ENCODE peak calls at places on chromosome 22, in four cellular contexts. One of them, this sample, is unnamed.

GRCh38 chr22:42942351-42942750 is 72.6 kb downstream of the PACSIN2 start:
- DNase-seq in neuronal stem cell: no peak
- DNase-seq in Peyer's patch: no peak
- DNase-seq in OCI-LY7: no peak
- DNase-seq in this sample: no peak

GRCh38 chr22:30253205-30253852 is 6.8 kb upstream of the LIF start:
- DNase-seq in neuronal stem cell: no peak
- DNase-seq in Peyer's patch: no peak
- DNase-seq in OCI-LY7: no peak
- DNase-seq in this sample: peak; percentile 76

GRCh38 chr22:19959043-19959586 is 17.5 kb upstream of the TXNRD2 start:
- DNase-seq in neuronal stem cell: peak; percentile 96
- DNase-seq in Peyer's patch: peak; percentile 30
- DNase-seq in OCI-LY7: no peak
- DNase-seq in this sample: peak; percentile 87

GRCh38 chr22:19874307-19875060 is 19.8 kb upstream of the GNB1L start:
- DNase-seq in neuronal stem cell: peak; percentile 64
- DNase-seq in Peyer's patch: no peak
- DNase-seq in OCI-LY7: no peak
- DNase-seq in this sample: peak; percentile 60

GRCh38 chr22:24589518-24590030 is 3.3 kb downstream of the LRRC75B start:
- DNase-seq in neuronal stem cell: no peak
- DNase-seq in Peyer's patch: no peak
- DNase-seq in OCI-LY7: no peak
- DNase-seq in this sample: no peak

GRCh38 chr22:20569059-20570058 is 61.9 kb downstream of the MED15 start:
- DNase-seq in neuronal stem cell: no peak
- DNase-seq in Peyer's patch: peak; percentile 81
- DNase-seq in OCI-LY7: no peak
- DNase-seq in this sample: no peak

GRCh38 chr22:49923445-49923844 is 5.0 kb downstream of the CRELD2 start:
- DNase-seq in neuronal stem cell: no peak
- DNase-seq in Peyer's patch: no peak
- DNase-seq in OCI-LY7: no peak
- DNase-seq in this sample: no peak

GRCh38 chr22:17412232-17412631 is 43.0 kb downstream of the CECR2 start:
- DNase-seq in neuronal stem cell: no peak
- DNase-seq in Peyer's patch: no peak
- DNase-seq in OCI-LY7: no peak
- DNase-seq in this sample: no peak

GRCh38 chr22:28027453-28028448 is 108.7 kb upstream of the PITPNB start:
- DNase-seq in neuronal stem cell: no peak
- DNase-seq in Peyer's patch: no peak
- DNase-seq in OCI-LY7: no peak
- DNase-seq in this sample: peak; percentile 18

GRCh38 chr22:41919357-41920224 is 4.7 kb upstream of the SHISA8 start:
- DNase-seq in neuronal stem cell: no peak
- DNase-seq in Peyer's patch: peak; percentile 94
- DNase-seq in OCI-LY7: peak; percentile 84
- DNase-seq in this sample: peak; percentile 84

GRCh38 chr22:47629791-47630655 is 867.6 kb downstream of the TBC1D22A start:
- DNase-seq in neuronal stem cell: no peak
- DNase-seq in Peyer's patch: peak; percentile 1
- DNase-seq in OCI-LY7: no peak
- DNase-seq in this sample: no peak

GRCh38 chr22:49517211-49517610 is 310.5 kb downstream of the BRD1 start:
- DNase-seq in neuronal stem cell: no peak
- DNase-seq in Peyer's patch: no peak
- DNase-seq in OCI-LY7: no peak
- DNase-seq in this sample: no peak

GRCh38 chr22:49201046-49201970 is 626.4 kb downstream of the BRD1 start:
- DNase-seq in neuronal stem cell: no peak
- DNase-seq in Peyer's patch: no peak
- DNase-seq in OCI-LY7: no peak
- DNase-seq in this sample: no peak

GRCh38 chr22:48228468-48228867 is 1466.0 kb downstream of the TBC1D22A start:
- DNase-seq in neuronal stem cell: no peak
- DNase-seq in Peyer's patch: no peak
- DNase-seq in OCI-LY7: no peak
- DNase-seq in this sample: no peak

GRCh38 chr22:47918936-47919505 is 1156.6 kb downstream of the TBC1D22A start:
- DNase-seq in neuronal stem cell: peak; percentile 79
- DNase-seq in Peyer's patch: no peak
- DNase-seq in OCI-LY7: peak; percentile 92
- DNase-seq in this sample: no peak

GRCh38 chr22:33049125-33049729 is 9.0 kb downstream of the SYN3 start:
- DNase-seq in neuronal stem cell: peak; percentile 49
- DNase-seq in Peyer's patch: peak; percentile 56
- DNase-seq in OCI-LY7: peak; percentile 86
- DNase-seq in this sample: peak; percentile 65

GRCh38 chr22:20205464-20205963 is 54.7 kb upstream of the CCDC188 start:
- DNase-seq in neuronal stem cell: no peak
- DNase-seq in Peyer's patch: no peak
- DNase-seq in OCI-LY7: no peak
- DNase-seq in this sample: no peak

GRCh38 chr22:30198152-30198845 is 48.3 kb downstream of the LIF start:
- DNase-seq in neuronal stem cell: no peak
- DNase-seq in Peyer's patch: no peak
- DNase-seq in OCI-LY7: no peak
- DNase-seq in this sample: no peak

GRCh38 chr22:41779889-41780505 is 20.5 kb upstream of the CCDC134 start:
- DNase-seq in neuronal stem cell: no peak
- DNase-seq in Peyer's patch: no peak
- DNase-seq in OCI-LY7: no peak
- DNase-seq in this sample: no peak

GRCh38 chr22:45631839-45632238 is 39.8 kb upstream of the ATXN10 start:
- DNase-seq in neuronal stem cell: no peak
- DNase-seq in Peyer's patch: no peak
- DNase-seq in OCI-LY7: no peak
- DNase-seq in this sample: no peak

GRCh38 chr22:27720860-27721259 is 80.7 kb downstream of the MN1 start:
- DNase-seq in neuronal stem cell: no peak
- DNase-seq in Peyer's patch: no peak
- DNase-seq in OCI-LY7: no peak
- DNase-seq in this sample: no peak

GRCh38 chr22:45919504-45920286 is 57.3 kb downstream of the WNT7B start:
- DNase-seq in neuronal stem cell: no peak
- DNase-seq in Peyer's patch: no peak
- DNase-seq in OCI-LY7: no peak
- DNase-seq in this sample: no peak

GRCh38 chr22:23566716-23567475 is 13.2 kb downstream of the IGLL1 start:
- DNase-seq in neuronal stem cell: no peak
- DNase-seq in Peyer's patch: no peak
- DNase-seq in OCI-LY7: no peak
- DNase-seq in this sample: no peak

GRCh38 chr22:33553493-33553892 is 366.8 kb downstream of the LARGE1 start:
- DNase-seq in neuronal stem cell: no peak
- DNase-seq in Peyer's patch: no peak
- DNase-seq in OCI-LY7: no peak
- DNase-seq in this sample: no peak

GRCh38 chr22:35023692-35024363 is 42.1 kb upstream of the ISX start:
- DNase-seq in neuronal stem cell: peak; percentile 72
- DNase-seq in Peyer's patch: peak; percentile 25
- DNase-seq in OCI-LY7: peak; percentile 58
- DNase-seq in this sample: peak; percentile 87
- H3K4me3 ChIP-seq in neuronal stem cell: no peak overlapping the region
- H3K4me3 ChIP-seq in Peyer's patch: no peak overlapping the region
- H3K4me3 ChIP-seq in OCI-LY7: no peak overlapping the region
- H3K4me3 ChIP-seq in this sample: no peak overlapping the region

GRCh38 chr22:25956801-25957200 is 212.5 kb upstream of the SEZ6L start:
- DNase-seq in neuronal stem cell: no peak
- DNase-seq in Peyer's patch: no peak
- DNase-seq in OCI-LY7: no peak
- DNase-seq in this sample: no peak
- H3K9me3 ChIP-seq in neuronal stem cell: no peaks in the 10 kb centered on the region
- H3K9me3 ChIP-seq in Peyer's patch: no peaks in the 10 kb centered on the region
- H3K9me3 ChIP-seq in OCI-LY7: no peaks in the 10 kb centered on the region
- H3K9me3 ChIP-seq in this sample: no peaks in the 10 kb centered on the region

GRCh38 chr22:44019846-44020245 is 4.3 kb upstream of the PARVB start:
- DNase-seq in neuronal stem cell: no peak
- DNase-seq in Peyer's patch: no peak
- DNase-seq in OCI-LY7: no peak
- DNase-seq in this sample: no peak

GRCh38 chr22:44023404-44024287 is 456 bp upstream of the PARVB start:
- DNase-seq in neuronal stem cell: no peak
- DNase-seq in Peyer's patch: peak; percentile 52
- DNase-seq in OCI-LY7: no peak
- DNase-seq in this sample: peak; percentile 33

GRCh38 chr22:44018594-44018993 is 5.5 kb upstream of the PARVB start:
- DNase-seq in neuronal stem cell: no peak
- DNase-seq in Peyer's patch: no peak
- DNase-seq in OCI-LY7: no peak
- DNase-seq in this sample: no peak

GRCh38 chr22:44020981-44021380 is 3.1 kb upstream of the PARVB start:
- DNase-seq in neuronal stem cell: no peak
- DNase-seq in Peyer's patch: no peak
- DNase-seq in OCI-LY7: no peak
- DNase-seq in this sample: no peak

GRCh38 chr22:44019416-44019815 is 4.7 kb upstream of the PARVB start:
- DNase-seq in neuronal stem cell: no peak
- DNase-seq in Peyer's patch: no peak
- DNase-seq in OCI-LY7: no peak
- DNase-seq in this sample: no peak
- H3K27ac ChIP-seq in neuronal stem cell: no peak overlapping the region
- H3K27ac ChIP-seq in Peyer's patch: no peak overlapping the region
- H3K27ac ChIP-seq in OCI-LY7: no peak overlapping the region
- H3K27ac ChIP-seq in this sample: no peak overlapping the region

GRCh38 chr22:39748877-39749276 is 144.7 kb downstream of the ENTHD1 start:
- DNase-seq in neuronal stem cell: no peak
- DNase-seq in Peyer's patch: no peak
- DNase-seq in OCI-LY7: no peak
- DNase-seq in this sample: no peak
- H3K4me3 ChIP-seq in neuronal stem cell: no peak overlapping the region
- H3K4me3 ChIP-seq in Peyer's patch: no peak overlapping the region
- H3K4me3 ChIP-seq in OCI-LY7: no peak overlapping the region
- H3K4me3 ChIP-seq in this sample: no peak overlapping the region

GRCh38 chr22:37951305-37951704 is 2.1 kb downstream of the C22orf23 start:
- DNase-seq in neuronal stem cell: no peak
- DNase-seq in Peyer's patch: no peak
- DNase-seq in OCI-LY7: no peak
- DNase-seq in this sample: no peak
- H3K9me3 ChIP-seq in neuronal stem cell: no peaks in the 10 kb centered on the region
- H3K9me3 ChIP-seq in Peyer's patch: no peaks in the 10 kb centered on the region
- H3K9me3 ChIP-seq in OCI-LY7: no peaks in the 10 kb centered on the region
- H3K9me3 ChIP-seq in this sample: no peaks in the 10 kb centered on the region

DNA sequence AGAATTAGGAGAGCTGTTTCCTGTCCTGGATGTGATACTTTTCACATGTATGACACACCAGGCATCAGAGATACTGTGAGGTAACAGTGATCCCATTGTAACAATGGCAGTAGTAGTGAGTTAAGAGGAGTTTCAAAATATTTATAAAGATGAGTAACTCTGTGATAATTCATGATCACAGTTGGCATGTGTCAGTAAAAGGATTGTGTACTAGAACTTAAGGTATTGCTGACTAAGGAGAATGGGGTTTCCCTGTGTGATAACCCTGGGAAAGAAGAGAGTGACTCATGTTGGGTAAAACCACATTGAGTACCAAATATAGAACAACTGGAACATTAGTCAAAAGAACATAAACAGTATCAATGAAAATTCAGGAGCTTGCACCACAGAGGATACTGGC is 22.9 kb upstream of the SLC5A1 start:
- DNase-seq in neuronal stem cell: no peak
- DNase-seq in Peyer's patch: no peak
- DNase-seq in OCI-LY7: no peak
- DNase-seq in this sample: no peak
- H3K27ac ChIP-seq in neuronal stem cell: no peak overlapping the region
- H3K27ac ChIP-seq in Peyer's patch: no peak overlapping the region
- H3K27ac ChIP-seq in OCI-LY7: no peak overlapping the region
- H3K27ac ChIP-seq in this sample: no peak overlapping the region

This sample was measured in colonic mucosa.